ENCODE peak calls at places on chromosome 6, in four cellular contexts. W is COR-L47, N is stromal cell of bone marrow, C is transverse colon. R is an unnamed sample.
A peak's percentile ranks its signal among the peaks of the same experiment; 100 is the strongest.

GRCh38 chr6:24951831-24952299 is 16.1 kb upstream of the RIPOR2 start:
- DNase-seq in W (no peak), N (no peak), C (peak; percentile 21), R (no peak)

GRCh38 chr6:32529697-32530429 is at the start of gene HLA-DRB5:
- DNase-seq in W (no peak), N (peak; percentile 9), C (peak; percentile 15), R (peak; percentile 2)

GRCh38 chr6:13486679-13487121 is 700 bp downstream of the GFOD1 start:
- DNase-seq in W (peak; percentile 53), N (peak; percentile 33), C (peak; percentile 65), R (peak; percentile 51)

GRCh38 chr6:47477497-47478232 is at the start of gene CD2AP:
- DNase-seq in W (peak; percentile 91), N (peak; percentile 57), C (peak; percentile 93), R (peak; percentile 91)

GRCh38 chr6:162099685-162100084 is 627.9 kb downstream of the PRKN start:
- DNase-seq in W (no peak), N (peak; percentile 74), C (no peak), R (no peak)

GRCh38 chr6:3221579-3221978 is 5.9 kb downstream of the TUBB2B start:
- DNase-seq in W (no peak), N (no peak), C (no peak), R (no peak)

GRCh38 chr6:79789843-79790242 is 157.5 kb downstream of the ELOVL4 start:
- DNase-seq in W (no peak), N (no peak), C (no peak), R (no peak)

GRCh38 chr6:14224359-14225103 is 107.0 kb downstream of the CD83 start:
- DNase-seq in W (no peak), N (no peak), C (no peak), R (no peak)

GRCh38 chr6:37653933-37654565 is 43.6 kb downstream of the MDGA1 start:
- DNase-seq in W (no peak), N (no peak), C (peak; percentile 49), R (no peak)

GRCh38 chr6:56223995-56224394 is 23.4 kb downstream of the COL21A1 start:
- DNase-seq in W (no peak), N (peak; percentile 88), C (no peak), R (no peak)

GRCh38 chr6:140784573-140784972 is 1348.2 kb upstream of the GJE1 start:
- DNase-seq in W (no peak), N (no peak), C (no peak), R (no peak)

GRCh38 chr6:150844371-150844770 is 21.1 kb upstream of the MTHFD1L start:
- DNase-seq in W (no peak), N (no peak), C (no peak), R (no peak)

GRCh38 chr6:168216741-168217140 is 102.8 kb downstream of the DACT2 start:
- DNase-seq in W (no peak), N (no peak), C (no peak), R (no peak)

GRCh38 chr6:14804444-14805210 is 441.2 kb upstream of the JARID2 start:
- DNase-seq in W (peak; percentile 96), N (peak; percentile 71), C (peak; percentile 93), R (peak; percentile 46)

GRCh38 chr6:144286503-144287393 is 1.6 kb downstream of the UTRN start:
- DNase-seq in W (no peak), N (peak; percentile 54), C (peak; percentile 72), R (peak; percentile 82)

GRCh38 chr6:39280247-39280731 is 33.9 kb downstream of the KCNK17 start:
- DNase-seq in W (no peak), N (peak; percentile 50), C (peak; percentile 75), R (no peak)

GRCh38 chr6:31826793-31827285 is 699 bp upstream of the HSPA1B start:
- DNase-seq in W (peak; percentile 60), N (peak; percentile 85), C (peak; percentile 93), R (peak; percentile 94)

GRCh38 chr6:28207244-28208179 is 17.6 kb upstream of the ZSCAN9 start:
- DNase-seq in W (no peak), N (no peak), C (peak; percentile 24), R (no peak)

GRCh38 chr6:131125431-131125830 is 9.8 kb upstream of the AKAP7 start:
- DNase-seq in W (no peak), N (no peak), C (no peak), R (no peak)

GRCh38 chr6:165117121-165117520 is 192.3 kb downstream of the C6orf118 start:
- DNase-seq in W (no peak), N (no peak), C (no peak), R (no peak)

GRCh38 chr6:157196391-157196790 is 126.9 kb downstream of the TMEM242 start:
- DNase-seq in W (no peak), N (no peak), C (no peak), R (no peak)

GRCh38 chr6:54515013-54515412 is 206.8 kb downstream of the TINAG start:
- DNase-seq in W (no peak), N (no peak), C (no peak), R (no peak)

GRCh38 chr6:111024661-111025060 is 42.8 kb downstream of the RPF2 start:
- DNase-seq in W (no peak), N (no peak), C (no peak), R (no peak)

GRCh38 chr6:112802154-112802553 is 455.0 kb downstream of the RFPL4B start:
- DNase-seq in W (no peak), N (peak; percentile 80), C (no peak), R (no peak)

GRCh38 chr6:79684821-79685220 is 53.7 kb downstream of the SH3BGRL2 start:
- DNase-seq in W (no peak), N (no peak), C (no peak), R (no peak)

GRCh38 chr6:41191569-41191968 is 9.4 kb downstream of the TREML2 start:
- DNase-seq in W (no peak), N (no peak), C (peak; percentile 15), R (no peak)

GRCh38 chr6:124073021-124073420 is 269.4 kb downstream of the NKAIN2 start:
- DNase-seq in W (no peak), N (peak; percentile 38), C (no peak), R (no peak)

GRCh38 chr6:100138346-100139022 is 144.5 kb upstream of the MCHR2 start:
- DNase-seq in W (peak; percentile 38), N (no peak), C (no peak), R (no peak)

GRCh38 chr6:44078795-44079671 is 48.2 kb downstream of the MRPL14 start:
- DNase-seq in W (no peak), N (peak; percentile 54), C (peak; percentile 82), R (peak; percentile 73)

GRCh38 chr6:143884161-143884560 is 19.9 kb downstream of the ZC2HC1B start:
- DNase-seq in W (no peak), N (no peak), C (no peak), R (no peak)

GRCh38 chr6:106448000-106448426 is 87.5 kb downstream of the CRYBG1 start:
- DNase-seq in W (no peak), N (no peak), C (peak; percentile 29), R (no peak)